ENCODE peak calls at places on chromosome 3, in four cellular contexts. D is breast epithelium, K is cardiac muscle cell, M is stomach. I is an unnamed sample.
A peak's percentile ranks its signal among the peaks of the same experiment; 100 is the strongest.

GRCh38 chr3:36700537-36701248 is 63.7 kb downstream of the DCLK3 start:
- DNase-seq in M (no peak), K (peak; percentile 86), D (no peak), I (peak; percentile 23)

GRCh38 chr3:190666801-190667200 is 152.9 kb downstream of the IL1RAP start:
- DNase-seq in M (no peak), K (no peak), D (no peak), I (no peak)

GRCh38 chr3:138862531-138862923 is 27.8 kb upstream of the PIK3CB start:
- DNase-seq in M (peak; percentile 41), D (no peak), K (peak; percentile 14), I (peak; percentile 79)

GRCh38 chr3:97720417-97720816 is 44.1 kb upstream of the ARL6 start:
- DNase-seq in D (no peak), K (no peak), M (no peak), I (no peak)

GRCh38 chr3:112293368-112294321 is at the start of gene SLC9C1:
- DNase-seq in M (no peak), K (peak; percentile 92), D (no peak), I (no peak)

GRCh38 chr3:16807441-16807840 is 77.3 kb upstream of the PLCL2 start:
- DNase-seq in M (no peak), D (no peak), K (peak; percentile 75), I (no peak)

GRCh38 chr3:45212095-45212468 is 14.0 kb downstream of the TMEM158 start:
- DNase-seq in K (no peak), M (no peak), D (no peak), I (no peak)

GRCh38 chr3:112042842-112043280 is 8.3 kb downstream of the TMPRSS7 start:
- DNase-seq in K (no peak), D (no peak), M (no peak), I (no peak)

GRCh38 chr3:55483196-55484095 is 3.7 kb downstream of the WNT5A start:
- DNase-seq in D (no peak), K (no peak), M (no peak), I (peak; percentile 35)

GRCh38 chr3:155585384-155585783 is 159.5 kb downstream of the PLCH1 start:
- DNase-seq in M (no peak), K (no peak), D (no peak), I (no peak)

GRCh38 chr3:159814161-159814560 is 174.5 kb upstream of the IL12A start:
- DNase-seq in M (no peak), D (no peak), K (no peak), I (no peak)

GRCh38 chr3:183635431-183636220 is at the start of gene KLHL24:
- DNase-seq in M (peak; percentile 94), K (peak; percentile 96), D (peak; percentile 95), I (peak; percentile 97)

GRCh38 chr3:70550723-70551319 is 238.4 kb upstream of the MDFIC2 start:
- DNase-seq in K (peak; percentile 73), D (peak; percentile 75), M (peak; percentile 80), I (peak; percentile 46)

GRCh38 chr3:52831500-52832301 is 1.2 kb upstream of the ITIH4 start:
- DNase-seq in D (peak; percentile 73), K (peak; percentile 74), M (peak; percentile 31), I (peak; percentile 58)

GRCh38 chr3:186298876-186299275 is 63.2 kb downstream of the DGKG start:
- DNase-seq in K (no peak), D (no peak), M (no peak), I (no peak)

GRCh38 chr3:160226026-160226739 is 961 bp downstream of the C3orf80 start:
- DNase-seq in D (no peak), K (no peak), M (no peak), I (no peak)

GRCh38 chr3:49385617-49386016 is 26.2 kb downstream of the RHOA start:
- DNase-seq in K (no peak), D (no peak), M (no peak), I (no peak)

GRCh38 chr3:49389297-49389696 is 22.5 kb downstream of the RHOA start:
- DNase-seq in K (no peak), D (no peak), M (no peak), I (no peak)

GRCh38 chr3:49386056-49386756 is 25.6 kb downstream of the RHOA start:
- DNase-seq in D (no peak), M (no peak), K (no peak), I (no peak)

GRCh38 chr3:49388416-49388815 is 23.4 kb downstream of the RHOA start:
- DNase-seq in M (no peak), D (no peak), K (no peak), I (no peak)

DNA sequence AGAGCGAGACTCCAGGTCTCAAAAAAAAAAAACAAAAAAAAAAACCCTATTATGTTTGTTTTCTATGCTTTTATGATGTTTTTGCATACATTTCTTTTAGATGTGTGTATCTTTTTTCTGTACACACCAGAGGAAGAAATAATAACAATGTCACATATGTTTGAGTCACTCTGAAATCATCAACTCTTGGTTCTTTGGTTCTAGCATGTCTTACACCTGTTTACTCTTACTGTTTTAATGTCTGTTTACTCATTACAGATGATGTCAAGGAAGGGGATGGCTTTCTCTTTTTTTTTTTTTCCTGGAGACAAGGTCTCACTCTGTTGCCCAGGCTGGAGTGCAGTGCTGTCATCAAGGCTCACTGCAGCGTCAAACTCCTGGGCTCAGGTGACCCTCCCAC is 24.1 kb downstream of the RHOA start:
- DNase-seq in M (no peak), K (no peak), D (no peak), I (no peak)
- H3K4me1 ChIP-seq in M (peaks cover 80% of the 10 kb centered on the region), K (peaks cover 6% of the 10 kb centered on the region), D (no peaks in the 10 kb centered on the region), I (peaks cover 9% of the 10 kb centered on the region)

GRCh38 chr3:118986734-118987133 is 47.9 kb downstream of the IGSF11 start:
- DNase-seq in K (no peak), M (no peak), D (no peak), I (no peak)
- H3K4me1 ChIP-seq in K (peaks cover 14% of the 10 kb centered on the region), M (peaks cover 34% of the 10 kb centered on the region), D (no peaks in the 10 kb centered on the region), I (peaks cover 22% of the 10 kb centered on the region)

GRCh38 chr3:195537995-195538394 is 5.1 kb downstream of the PPP1R2 start:
- DNase-seq in K (no peak), M (no peak), D (no peak), I (no peak)
- H3K4me1 ChIP-seq in K (peaks cover 26% of the 10 kb centered on the region), M (peaks cover 67% of the 10 kb centered on the region), D (peaks cover 15% of the 10 kb centered on the region), I (peaks cover 24% of the 10 kb centered on the region)

GRCh38 chr3:172098698-172099494 is 59.5 kb downstream of the FNDC3B start:
- DNase-seq in M (no peak), D (no peak), K (no peak), I (no peak)
- H3K4me1 ChIP-seq in M (peaks cover 96% of the 10 kb centered on the region), D (peaks cover 5% of the 10 kb centered on the region), K (peaks cover 82% of the 10 kb centered on the region), I (peaks cover 79% of the 10 kb centered on the region)

DNA sequence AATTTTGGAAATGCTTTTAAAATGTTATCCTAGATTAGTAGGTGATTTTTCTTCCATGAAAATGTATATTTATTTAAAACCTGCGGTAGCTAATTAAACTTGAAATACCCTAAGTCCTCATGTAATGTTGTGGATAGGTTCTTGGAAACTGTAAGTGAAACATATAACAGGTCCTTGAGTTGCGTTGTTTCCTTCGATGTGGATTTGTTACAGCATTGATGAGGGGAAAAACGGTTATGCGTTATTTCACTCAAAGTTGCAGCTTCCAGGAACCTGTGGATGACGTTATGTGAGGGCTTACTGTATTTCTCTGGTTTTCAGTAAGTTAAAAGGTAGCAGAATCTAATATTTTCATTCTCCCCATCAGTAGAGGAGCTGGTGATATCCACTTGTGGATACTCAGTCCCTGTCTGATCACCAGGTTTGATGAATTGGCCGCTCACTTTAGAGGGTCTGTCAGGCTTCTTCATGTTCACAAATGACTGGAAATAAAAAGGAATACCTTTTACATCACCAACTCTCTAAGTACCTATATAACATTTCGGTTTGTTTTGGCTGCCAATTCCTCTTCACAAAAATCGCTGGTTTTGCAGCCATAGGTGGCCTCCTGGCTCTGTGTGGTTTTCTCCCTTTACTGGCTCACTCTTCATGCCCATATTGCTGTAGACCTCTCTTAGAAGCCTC is 112.4 kb downstream of the FNDC3B start:
- DNase-seq in M (no peak), D (no peak), K (no peak), I (no peak)
- H3K4me1 ChIP-seq in M (peaks cover 69% of the 10 kb centered on the region), D (peaks cover 38% of the 10 kb centered on the region), K (peaks cover 53% of the 10 kb centered on the region), I (peaks cover 24% of the 10 kb centered on the region)

GRCh38 chr3:101936419-101937331 is 87.4 kb downstream of the NFKBIZ start:
- DNase-seq in M (no peak), K (peak; percentile 89), D (no peak), I (no peak)

GRCh38 chr3:101938262-101938847 is 89.0 kb downstream of the NFKBIZ start:
- DNase-seq in M (no peak), D (no peak), K (no peak), I (no peak)

GRCh38 chr3:101941253-101942039 is 92.1 kb downstream of the NFKBIZ start:
- DNase-seq in M (no peak), D (no peak), K (peak; percentile 87), I (no peak)

GRCh38 chr3:101940521-101940992 is 91.2 kb downstream of the NFKBIZ start:
- DNase-seq in K (peak; percentile 98), M (no peak), D (no peak), I (peak; percentile 17)

DNA sequence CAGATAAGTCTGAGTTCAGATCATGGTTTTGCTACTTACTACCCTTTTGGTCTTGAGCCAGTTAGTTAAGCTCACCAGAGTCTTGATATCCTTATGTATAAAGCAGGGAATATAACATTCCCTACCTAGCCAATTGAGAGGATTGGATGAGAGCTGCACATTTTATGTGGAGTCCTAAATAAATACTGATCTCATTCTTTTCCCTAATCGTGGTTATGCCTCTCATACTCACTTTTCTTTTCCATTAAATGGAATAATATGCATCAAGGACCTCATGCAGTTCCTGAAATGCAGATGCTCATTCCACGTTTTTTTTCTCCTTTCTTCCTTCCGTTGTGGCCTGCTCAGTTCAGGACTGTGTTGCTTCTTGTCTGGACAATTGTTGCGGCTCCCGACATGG is 90.1 kb downstream of the NFKBIZ start:
- DNase-seq in D (no peak), M (no peak), K (no peak), I (no peak)
- H3K4me1 ChIP-seq in D (no peaks in the 10 kb centered on the region), M (peaks cover 20% of the 10 kb centered on the region), K (peaks cover 53% of the 10 kb centered on the region), I (peaks cover 6% of the 10 kb centered on the region)

GRCh38 chr3:149615731-149616221 is 42.0 kb downstream of the WWTR1 start:
- DNase-seq in K (peak; percentile 52), D (no peak), M (no peak), I (no peak)
- H3K4me1 ChIP-seq in K (peaks cover 30% of the 10 kb centered on the region), D (peaks cover 20% of the 10 kb centered on the region), M (peaks cover 76% of the 10 kb centered on the region), I (no peaks in the 10 kb centered on the region)

DNA sequence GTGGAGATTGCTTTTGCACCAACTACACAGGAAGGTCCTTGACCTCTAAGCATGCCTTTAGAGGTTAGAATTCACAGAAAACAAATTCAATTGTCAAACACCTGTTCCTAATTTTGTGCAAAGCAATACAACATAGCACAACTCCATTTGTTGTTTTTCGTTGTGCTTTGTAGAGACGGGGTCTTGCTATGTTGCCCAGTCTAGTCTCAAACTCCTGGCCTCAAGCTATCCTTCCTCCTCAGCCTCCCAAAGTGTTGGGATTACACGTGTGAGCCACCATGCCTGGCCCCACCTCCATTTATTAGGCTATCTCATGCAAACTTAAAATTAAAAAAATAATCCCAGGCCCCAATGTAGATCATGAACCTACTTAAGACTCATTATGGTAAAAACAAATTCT is 6.0 kb downstream of the NCBP2 start:
- DNase-seq in M (no peak), K (no peak), D (no peak), I (no peak)
- H3K4me1 ChIP-seq in M (peaks cover 20% of the 10 kb centered on the region), K (peaks cover 7% of the 10 kb centered on the region), D (no peaks in the 10 kb centered on the region), I (peaks cover 9% of the 10 kb centered on the region)

I was measured in pancreas.